ENCODE peak calls at places on chromosomes 5 and 9, in four cellular contexts. Y is H1, Q is neuronal stem cell, P is mesenchymal stem cell. A is an unnamed sample.

GRCh38 chr5:160083012-160083436 is 36.2 kb downstream of the PWWP2A start:
- DNase-seq in Y (no peak), Q (no peak), P (peak; percentile 67), A (peak; percentile 5)

GRCh38 chr5:95392593-95393182 is 1.5 kb downstream of the FAM81B start:
- DNase-seq in Y (no peak), Q (peak; percentile 17), P (peak; percentile 60), A (peak; percentile 37)

GRCh38 chr5:26205146-26205545 is 833.2 kb downstream of the CDH9 start:
- DNase-seq in Y (no peak), Q (no peak), P (no peak), A (no peak)

GRCh38 chr5:178304016-178304415 is 71.4 kb upstream of the PHYKPL start:
- DNase-seq in Y (no peak), Q (no peak), P (no peak), A (no peak)

GRCh38 chr5:133327946-133328401 is 276.2 kb downstream of the HSPA4 start:
- DNase-seq in Y (no peak), Q (no peak), P (no peak), A (no peak)

GRCh38 chr5:110096419-110096818 is 406.7 kb downstream of the MAN2A1 start:
- DNase-seq in Y (no peak), Q (no peak), P (no peak), A (no peak)

GRCh38 chr5:160039810-160040470 is 31.0 kb downstream of the TTC1 start:
- DNase-seq in Y (no peak), Q (no peak), P (peak; percentile 60), A (no peak)

GRCh38 chr9:127942152-127943010 is 4.7 kb upstream of the DPM2 start:
- DNase-seq in Y (peak; percentile 83), Q (peak; percentile 61), P (peak; percentile 66), A (no peak)

GRCh38 chr9:126505697-126506346 is 107.9 kb upstream of the LMX1B start:
- DNase-seq in Y (no peak), Q (no peak), P (no peak), A (no peak)

GRCh38 chr5:59685806-59686205 is 207.7 kb downstream of the PDE4D start:
- DNase-seq in Y (no peak), Q (no peak), P (no peak), A (no peak)

GRCh38 chr9:25913806-25914205 is 235.6 kb upstream of the TUSC1 start:
- DNase-seq in Y (no peak), Q (no peak), P (no peak), A (peak; percentile 74)

GRCh38 chr9:36812556-36812955 is 221.5 kb downstream of the PAX5 start:
- DNase-seq in Y (no peak), Q (no peak), P (no peak), A (no peak)

GRCh38 chr5:554284-554988 is 30.2 kb upstream of the SLC9A3 start:
- DNase-seq in Y (no peak), Q (no peak), P (no peak), A (no peak)

GRCh38 chr9:72333758-72334157 is 31.2 kb downstream of the ZFAND5 start:
- DNase-seq in Y (no peak), Q (no peak), P (no peak), A (no peak)

GRCh38 chr5:173236531-173237501 is 1.8 kb upstream of the NKX2-5 start:
- DNase-seq in Y (no peak), Q (no peak), P (peak; percentile 50), A (no peak)

GRCh38 chr5:123855630-123856029 is 343.7 kb downstream of the CSNK1G3 start:
- DNase-seq in Y (no peak), Q (no peak), P (no peak), A (no peak)

GRCh38 chr5:124111886-124112285 is 599.9 kb downstream of the CSNK1G3 start:
- DNase-seq in Y (no peak), Q (no peak), P (peak; percentile 10), A (peak; percentile 79)

GRCh38 chr9:135370411-135371375 is 108.9 kb upstream of the PPP1R26 start:
- DNase-seq in Y (no peak), Q (no peak), P (no peak), A (no peak)

GRCh38 chr5:180335614-180336233 is 17.4 kb downstream of the GFPT2 start:
- DNase-seq in Y (no peak), Q (no peak), P (no peak), A (no peak)

DNA sequence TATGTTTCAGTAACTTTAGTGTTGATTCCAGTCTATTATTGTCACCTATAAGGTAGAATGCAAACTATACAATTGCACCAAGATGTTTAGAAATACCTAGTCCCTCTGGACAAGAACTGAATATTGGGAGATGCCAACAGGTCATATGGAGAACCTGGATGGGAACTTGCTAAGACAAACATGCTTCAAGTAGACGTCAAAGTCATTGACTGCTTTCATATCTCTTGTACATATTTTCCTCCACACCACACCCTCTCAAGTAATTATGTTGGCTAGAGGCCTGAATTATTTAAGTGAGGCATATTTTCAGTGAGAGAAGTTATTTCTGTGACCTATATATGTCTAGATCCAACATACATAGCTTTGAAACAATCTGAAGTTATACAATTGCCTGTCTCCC is 453.3 kb downstream of the ELAVL2 start:
- DNase-seq in Y (no peak), Q (no peak), P (no peak), A (no peak)
- H3K23ac ChIP-seq in Y (no peak overlapping the region), Q (no peak overlapping the region), P (no peak overlapping the region), A (no peak overlapping the region)

DNA sequence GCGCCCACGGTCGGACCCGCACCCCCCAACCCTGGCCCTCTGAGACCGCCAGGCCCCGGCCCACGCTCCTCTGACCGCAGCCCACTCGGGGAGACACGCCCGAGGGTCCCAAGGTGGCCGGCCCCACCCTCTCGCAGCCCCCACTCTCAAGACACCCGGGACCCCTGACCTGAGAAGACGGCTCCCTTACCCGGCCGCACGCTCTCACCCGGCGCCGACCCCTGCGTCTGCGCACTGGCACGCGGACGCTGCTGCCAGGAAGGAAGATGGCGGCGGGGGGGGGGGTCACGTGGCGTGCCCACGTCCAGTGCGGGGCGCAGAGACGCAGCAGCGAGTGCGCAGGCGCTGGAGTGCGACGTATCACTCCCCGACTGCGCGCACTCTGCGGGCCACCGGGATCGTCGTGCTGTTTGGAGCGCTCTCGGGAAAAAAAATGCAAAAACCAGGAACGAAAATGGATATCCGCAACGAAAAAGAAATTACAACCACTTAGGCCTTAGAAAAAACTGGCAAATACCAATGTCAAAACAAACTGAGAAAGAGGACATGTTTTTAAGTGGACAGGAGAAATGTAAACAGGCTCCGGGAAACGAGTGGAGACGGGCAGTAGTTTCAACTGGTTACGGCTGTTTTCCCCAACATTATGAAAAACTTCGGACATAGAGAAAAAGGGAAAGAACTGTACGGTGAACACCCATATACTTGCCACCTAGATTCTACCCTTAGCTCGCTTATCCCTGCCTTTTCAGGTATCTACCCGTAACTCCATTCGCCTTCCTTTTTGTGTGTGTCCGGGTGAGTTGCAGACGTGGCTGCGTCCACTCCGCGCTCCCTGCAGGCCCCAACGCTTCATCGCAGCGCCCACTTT is at the start of gene MRPL36:
- DNase-seq in Y (peak; percentile 89), Q (peak; percentile 89), P (peak; percentile 91), A (peak; percentile 97)
- H2BK12ac ChIP-seq in Y (no peak within 1 kb of the TSS), Q (no peak within 1 kb of the TSS), P (peak within 1 kb of the TSS; percentile 2), A (no peak within 1 kb of the TSS)

GRCh38 chr5:88889165-88890069 is 6.4 kb upstream of the MEF2C start:
- DNase-seq in Y (peak; percentile 67), Q (no peak), P (peak; percentile 60), A (no peak)
- H3K4me3 ChIP-seq in Y (peak overlapping the region; percentile 58), Q (peak overlapping the region; percentile 19), P (peak overlapping the region; percentile 66), A (peak overlapping the region; percentile 63)

GRCh38 chr9:4986783-4987182 is 1.7 kb downstream of the JAK2 start:
- DNase-seq in Y (no peak), Q (no peak), P (no peak), A (no peak)

GRCh38 chr9:4985376-4986266 is 549 bp downstream of the JAK2 start:
- DNase-seq in Y (no peak), Q (peak; percentile 12), P (peak; percentile 79), A (peak; percentile 29)

GRCh38 chr9:4984571-4985375 is at the start of gene JAK2:
- DNase-seq in Y (peak; percentile 89), Q (peak; percentile 81), P (peak; percentile 96), A (peak; percentile 95)

GRCh38 chr9:4986291-4986690 is 1.2 kb downstream of the JAK2 start:
- DNase-seq in Y (no peak), Q (no peak), P (peak; percentile 45), A (no peak)

DNA sequence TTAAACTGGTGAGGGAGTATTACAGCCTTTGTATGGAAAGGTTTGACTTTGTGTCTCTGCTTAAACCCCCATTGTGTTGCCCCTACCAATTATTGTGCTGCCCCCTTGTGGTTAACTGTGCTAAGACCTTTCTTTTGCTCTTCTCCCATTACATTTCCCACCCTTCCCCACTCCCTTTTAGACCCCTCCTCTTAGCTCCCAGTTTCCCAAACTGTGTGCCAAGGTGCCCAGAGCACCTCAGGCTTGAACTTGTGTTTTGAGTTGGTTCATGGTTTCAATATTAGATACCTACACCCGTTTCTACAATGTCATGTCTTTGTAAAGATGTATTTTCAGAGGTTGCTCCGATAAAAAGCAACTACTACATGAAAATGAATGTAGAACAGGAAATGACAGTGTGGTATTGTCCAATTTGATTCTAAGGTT is 2.9 kb downstream of the JAK2 start:
- DNase-seq in Y (peak; percentile 76), Q (peak; percentile 77), P (peak; percentile 81), A (peak; percentile 81)
- H3K23ac ChIP-seq in Y (no peak overlapping the region), Q (no peak overlapping the region), P (no peak overlapping the region), A (no peak overlapping the region)

GRCh38 chr5:35335752-35336151 is 105.5 kb upstream of the PRLR start:
- DNase-seq in Y (no peak), Q (no peak), P (no peak), A (no peak)
- H2BK12ac ChIP-seq in Y (peak overlapping the region; percentile 85), Q (no peak overlapping the region), P (no peak overlapping the region), A (no peak overlapping the region)

DNA sequence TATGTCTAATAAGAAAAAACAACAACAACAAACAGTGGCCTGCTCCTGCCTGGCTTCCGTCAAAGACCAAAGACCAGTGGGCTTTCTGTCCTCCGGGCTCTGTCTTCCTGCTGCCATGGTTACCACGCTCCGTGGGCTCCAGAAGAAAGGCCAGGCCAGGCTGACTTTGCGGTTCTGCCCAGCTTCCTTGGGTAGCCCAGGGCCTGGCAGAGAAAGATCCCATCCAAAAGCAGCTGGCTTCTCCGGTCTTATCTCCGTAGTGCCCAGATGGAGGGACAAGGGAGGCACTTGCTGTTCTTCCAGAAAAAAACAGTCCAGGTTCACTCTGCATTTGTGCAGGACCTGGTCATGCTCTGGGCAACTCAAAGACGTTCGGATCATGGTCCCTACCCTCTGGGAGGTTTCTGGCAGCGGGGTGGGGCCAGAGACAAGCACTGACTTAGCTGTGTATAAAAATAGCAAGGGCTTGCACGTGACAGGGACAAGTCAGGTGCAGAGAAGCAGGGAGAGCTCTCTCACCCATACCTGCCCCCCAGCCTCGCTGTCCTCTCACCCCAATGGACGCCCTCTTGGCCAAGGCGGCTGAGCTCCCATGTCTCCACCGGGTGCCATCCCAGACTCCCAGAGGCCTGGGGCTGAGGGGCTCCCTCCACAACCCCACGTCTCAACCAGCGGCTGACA is 212.2 kb downstream of the C9orf50 start:
- DNase-seq in Y (no peak), Q (no peak), P (no peak), A (no peak)
- H3K4me3 ChIP-seq in Y (no peak overlapping the region), Q (no peak overlapping the region), P (no peak overlapping the region), A (no peak overlapping the region)

GRCh38 chr5:55232194-55232984 is 1.0 kb downstream of the CCNO start:
- DNase-seq in Y (peak; percentile 83), Q (peak; percentile 38), P (peak; percentile 35), A (no peak)
- H3K23ac ChIP-seq in Y (no peak overlapping the region), Q (peak overlapping the region; percentile 59), P (peak overlapping the region; percentile 54), A (no peak overlapping the region)